ENCODE peak calls at places on chromosomes 3 and 15, in ten cellular contexts. G, O, E, A, B, M, C, P, S and X are unnamed samples.

GRCh38 chr3:56119575-56120349 is 348.5 kb downstream of the ERC2 start:
- DNase-seq in O (peak), G (no peak), C (no peak), B (no peak), M (no peak), S (no peak), P (no peak), E (peak), A (no peak), X (no peak)

GRCh38 chr3:123840961-123841360 is 43.2 kb downstream of the MYLK start:
- DNase-seq in A (no peak), G (no peak), P (no peak), S (no peak), O (no peak), E (no peak), M (no peak), C (no peak), B (no peak), X (no peak)

GRCh38 chr3:10546181-10546624 is 40.8 kb upstream of the ATP2B2 start:
- DNase-seq in B (no peak), G (no peak), C (peak), P (no peak), M (no peak), O (no peak), S (no peak), E (no peak), A (no peak), X (no peak)

GRCh38 chr3:149393355-149394165 is 16.1 kb upstream of the TM4SF1 start:
- DNase-seq in P (no peak), A (no peak), B (no peak), O (peak), E (peak), S (peak), G (peak), C (peak), M (no peak), X (peak)

GRCh38 chr3:98702166-98702565 is 61.0 kb upstream of the ST3GAL6 start:
- DNase-seq in O (no peak), P (no peak), M (no peak), G (no peak), B (no peak), S (no peak), C (no peak), A (no peak), E (no peak), X (no peak)

GRCh38 chr3:18474202-18474601 is 49.1 kb upstream of the SATB1 start:
- DNase-seq in E (peak), M (no peak), O (no peak), A (no peak), P (no peak), B (no peak), C (no peak), S (no peak), G (no peak), X (no peak)

GRCh38 chr15:31567861-31568260 is 241.2 kb downstream of the KLF13 start:
- DNase-seq in E (no peak), G (no peak), C (no peak), S (no peak), P (no peak), O (no peak), M (no peak), B (no peak), A (no peak), X (no peak)

GRCh38 chr3:99895706-99896441 is 78.2 kb downstream of the CMSS1 start:
- DNase-seq in O (no peak), C (no peak), E (peak), S (no peak), P (no peak), A (no peak), B (no peak), G (no peak), M (no peak), X (no peak)

GRCh38 chr3:4947028-4947427 is 32.2 kb upstream of the BHLHE40 start:
- DNase-seq in G (no peak), E (no peak), S (no peak), B (no peak), O (no peak), A (no peak), M (no peak), C (no peak), P (no peak), X (no peak)

GRCh38 chr15:70863450-70864218 is 9.7 kb upstream of the LARP6 start:
- DNase-seq in C (no peak), E (peak), P (no peak), B (no peak), O (peak), G (no peak), M (no peak), S (no peak), A (peak), X (peak)

GRCh38 chr3:43883729-43884396 is 193.1 kb downstream of the ABHD5 start:
- DNase-seq in S (no peak), A (no peak), O (no peak), C (no peak), M (no peak), B (no peak), G (peak), E (no peak), P (no peak), X (no peak)

GRCh38 chr3:147383617-147384016 is 22.7 kb downstream of the ZIC4 start:
- DNase-seq in O (no peak), S (no peak), E (no peak), P (no peak), G (no peak), M (no peak), A (no peak), B (no peak), C (peak), X (no peak)

GRCh38 chr15:59185725-59186124 is 20.9 kb upstream of the LDHAL6B start:
- DNase-seq in M (no peak), E (no peak), S (no peak), A (no peak), O (no peak), P (no peak), C (no peak), B (no peak), G (no peak), X (no peak)

GRCh38 chr3:87478716-87479115 is 202.3 kb upstream of the POU1F1 start:
- DNase-seq in G (no peak), C (no peak), B (no peak), E (no peak), P (no peak), M (no peak), O (no peak), S (no peak), A (no peak), X (no peak)

GRCh38 chr3:14484741-14485140 is 55.4 kb downstream of the GRIP2 start:
- DNase-seq in P (no peak), E (no peak), S (no peak), M (no peak), O (no peak), B (no peak), C (no peak), A (no peak), G (no peak), X (no peak)

GRCh38 chr3:138081371-138082084 is 33.9 kb downstream of the DZIP1L start:
- DNase-seq in G (no peak), P (no peak), A (no peak), O (no peak), M (no peak), B (no peak), C (no peak), S (no peak), E (peak), X (no peak)
- H3K27ac ChIP-seq in G (no peak), P (no peak), A (no peak), O (no peak), M (no peak), B (no peak), C (no peak), S (no peak), E (peak), X (no peak)

GRCh38 chr3:194322701-194323174 is 28.4 kb downstream of the CPN2 start:
- DNase-seq in O (no peak), E (peak), A (no peak), B (no peak), G (no peak), P (no peak), S (no peak), C (no peak), M (no peak), X (no peak)
- H3K27ac ChIP-seq in O (no peak), E (no peak), A (no peak), B (no peak), G (no peak), P (no peak), S (no peak), C (no peak), M (no peak), X (no peak)

GRCh38 chr15:56982987-56983386 is 64.5 kb downstream of the TCF12 start:
- DNase-seq in G (no peak), C (peak), A (no peak), E (no peak), P (no peak), M (no peak), B (no peak), S (no peak), O (no peak), X (no peak)
- H3K27ac ChIP-seq in G (no peak), C (no peak), A (no peak), E (no peak), P (no peak), M (no peak), B (no peak), S (no peak), O (no peak), X (no peak)

GRCh38 chr3:141386080-141386594 is 17.8 kb downstream of the ZBTB38 start:
- DNase-seq in M (no peak), C (no peak), P (no peak), O (no peak), A (no peak), B (no peak), E (no peak), G (no peak), S (no peak), X (no peak)
- H3K27ac ChIP-seq in M (peak), C (no peak), P (peak), O (no peak), A (peak), B (no peak), E (no peak), G (no peak), S (no peak), X (peak)

GRCh38 chr3:31772781-31773180 is 208.3 kb downstream of the OSBPL10 start:
- DNase-seq in G (no peak), O (no peak), C (no peak), M (no peak), A (no peak), E (no peak), B (no peak), S (no peak), P (no peak), X (no peak)
- H3K27ac ChIP-seq in G (no peak), O (no peak), C (no peak), M (no peak), A (no peak), E (no peak), B (no peak), S (no peak), P (no peak), X (no peak)